ENCODE peak calls at places on chromosomes 5 and 9, in four cellular contexts. G is CD4-positive, CD25-positive, alpha-beta regulatory T cell; Z is mesenchymal stem cell; E is BE2C. W is an unnamed sample. For H3K27me3, the result is how much of the 10 kb centered on the place peaks cover.

GRCh38 chr9:113178087-113178486 is 27.3 kb downstream of the SLC31A2 start:
- DNase-seq in Z (peak), E (no peak), G (no peak), W (no peak)

GRCh38 chr9:110942522-110942921 is 95.7 kb downstream of the LPAR1 start:
- DNase-seq in Z (peak), E (no peak), G (no peak), W (no peak)

GRCh38 chr5:142235050-142235797 is 89.6 kb downstream of the SPRY4 start:
- DNase-seq in E (no peak), Z (no peak), G (peak), W (no peak)

GRCh38 chr5:1892211-1892610 is 9.5 kb upstream of the IRX4 start:
- DNase-seq in G (no peak), Z (no peak), E (no peak), W (no peak)

GRCh38 chr9:93677641-93678136 is 101.3 kb downstream of the PHF2 start:
- DNase-seq in E (no peak), G (no peak), Z (no peak), W (no peak)

GRCh38 chr9:81906656-81907055 is 21.6 kb upstream of the SPATA31D4 start:
- DNase-seq in Z (no peak), G (no peak), E (no peak), W (no peak)

GRCh38 chr9:93361995-93362394 is 89.5 kb upstream of the FAM120A start:
- DNase-seq in E (no peak), G (no peak), Z (no peak), W (no peak)

GRCh38 chr5:37412515-37412914 is 33.4 kb downstream of the WDR70 start:
- DNase-seq in E (no peak), G (no peak), Z (no peak), W (no peak)

GRCh38 chr5:143094087-143094511 is 309.4 kb downstream of the NR3C1 start:
- DNase-seq in Z (peak), E (no peak), G (no peak), W (peak)

GRCh38 chr5:56637321-56637920 is 177.9 kb upstream of the MAP3K1 start:
- DNase-seq in E (no peak), G (no peak), Z (no peak), W (peak)

GRCh38 chr5:100757618-100758017 is 145.5 kb downstream of the ST8SIA4 start:
- DNase-seq in G (no peak), Z (no peak), E (no peak), W (no peak)

GRCh38 chr5:169650701-169651331 is 13.7 kb downstream of the DOCK2 start:
- DNase-seq in Z (peak), G (peak), E (no peak), W (no peak)

GRCh38 chr5:66247176-66247960 is 103.3 kb downstream of the SREK1 start:
- DNase-seq in E (no peak), G (no peak), Z (peak), W (peak)

GRCh38 chr5:141001466-141001853 is 35.2 kb downstream of the PCDHAC2 start:
- DNase-seq in G (no peak), Z (peak), E (peak), W (peak)

GRCh38 chr5:180313677-180314076 is 21.8 kb upstream of the MAPK9 start:
- DNase-seq in G (peak), E (peak), Z (no peak), W (no peak)

GRCh38 chr9:1604942-1605560 is 410.1 kb upstream of the SMARCA2 start:
- DNase-seq in Z (no peak), E (no peak), G (peak), W (no peak)
- H3K27me3 ChIP-seq in Z (under half), E (under half), G (under half), W (under half)

DNA sequence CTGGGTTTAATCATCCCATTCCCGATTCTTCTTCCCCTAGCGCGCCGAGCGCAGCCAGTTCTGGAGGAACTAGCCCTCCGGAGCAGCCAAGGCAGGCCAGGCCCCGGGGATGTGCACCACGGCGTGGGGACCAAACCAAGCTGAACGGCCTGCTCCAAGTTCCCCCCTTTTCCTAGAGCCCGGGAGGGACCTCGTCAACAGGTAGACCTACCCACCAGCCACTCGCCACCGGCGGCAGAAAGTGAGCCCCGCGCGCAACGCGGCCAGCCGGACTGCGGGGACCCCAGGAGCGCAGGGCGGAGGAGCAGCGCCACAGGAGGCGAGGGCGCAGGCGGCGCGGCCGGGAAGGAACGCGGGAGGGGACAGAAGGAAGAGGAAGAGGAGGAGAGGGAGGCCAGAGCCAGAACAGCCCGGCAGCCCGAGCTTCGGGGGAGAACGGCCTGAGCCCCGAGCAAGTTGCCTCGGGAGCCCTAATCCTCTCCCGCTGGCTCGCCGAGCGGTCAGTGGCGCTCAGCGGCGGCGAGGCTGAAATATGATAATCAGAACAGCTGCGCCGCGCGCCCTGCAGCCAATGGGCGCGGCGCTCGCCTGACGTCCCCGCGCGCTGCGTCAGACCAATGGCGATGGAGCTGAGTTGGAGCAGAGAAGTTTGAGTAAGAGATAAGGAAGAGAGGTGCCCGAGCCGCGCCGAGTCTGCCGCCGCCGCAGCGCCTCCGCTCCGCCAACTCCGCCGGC is at the start of gene ISL1:
- DNase-seq in G (no peak), E (peak), Z (peak), W (peak)
- H3K27me3 ChIP-seq in G (half or more), E (under half), Z (half or more), W (half or more)

GRCh38 chr5:88678780-88679491 is 204.0 kb downstream of the MEF2C start:
- DNase-seq in G (no peak), E (no peak), Z (no peak), W (no peak)
- H3K27me3 ChIP-seq in G (half or more), E (half or more), Z (half or more), W (half or more)

DNA sequence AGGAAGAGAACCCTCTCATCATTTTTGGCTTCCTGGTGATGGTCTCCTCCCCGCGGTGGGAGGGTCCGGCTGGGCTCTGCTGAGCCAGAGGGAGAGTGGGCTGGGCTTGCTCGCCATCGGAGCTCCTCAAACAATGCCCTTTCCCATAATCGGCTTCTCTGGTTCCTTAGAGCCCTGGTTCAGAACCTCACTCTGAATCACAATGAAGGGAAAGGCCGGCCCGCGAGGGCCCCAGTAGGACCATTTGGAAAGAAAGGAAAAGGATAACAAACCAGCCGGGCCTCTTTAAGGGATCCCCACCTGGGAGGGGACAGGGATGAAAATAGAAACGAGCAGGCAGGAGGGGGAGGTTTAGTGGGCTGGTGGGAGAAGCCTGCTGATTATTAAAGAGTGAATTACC is 9.8 kb upstream of the SMIM32 start:
- DNase-seq in E (no peak), G (no peak), Z (no peak), W (no peak)
- H3K27me3 ChIP-seq in E (under half), G (under half), Z (under half), W (under half)

GRCh38 chr9:133274236-133275104 is 531 bp downstream of the ABO start:
- DNase-seq in E (no peak), G (no peak), Z (no peak), W (no peak)
- H3K27me3 ChIP-seq in E (half or more), G (under half), Z (half or more), W (under half)

W was measured in hepatocyte.